ENCODE peak calls at places on chromosomes 12 and 14, in five cellular contexts. K is IMR-90, T is mesenchymal stem cell, L is neuronal stem cell, A is H1. F is an unnamed sample.
A peak's percentile ranks its signal among the peaks of the same experiment; 100 is the strongest.

GRCh38 chr14:40386433-40386832 is 954.2 kb upstream of the FBXO33 start:
- DNase-seq in K (no peak), A (no peak), T (no peak), L (no peak), F (no peak)

GRCh38 chr12:43836455-43836989 is 641 bp downstream of the TMEM117 start:
- DNase-seq in A (no peak), K (peak; percentile 46), L (no peak), T (peak; percentile 61), F (no peak)

GRCh38 chr12:106918746-106919145 is 37.0 kb upstream of the TMEM263 start:
- DNase-seq in K (peak; percentile 8), L (peak; percentile 64), T (peak; percentile 28), A (peak; percentile 25), F (no peak)

GRCh38 chr12:101915856-101916255 is 38.5 kb downstream of the DRAM1 start:
- DNase-seq in L (no peak), T (no peak), A (no peak), K (no peak), F (no peak)

GRCh38 chr12:95802482-95803264 is 12.1 kb upstream of the NTN4 start:
- DNase-seq in K (peak; percentile 93), L (no peak), T (peak; percentile 82), A (no peak), F (peak; percentile 86)

GRCh38 chr12:122064780-122065588 is 13.6 kb upstream of the MLXIP start:
- DNase-seq in T (peak; percentile 96), K (peak; percentile 86), L (no peak), A (no peak), F (no peak)

GRCh38 chr12:89461649-89462612 is 62.7 kb downstream of the GALNT4 start:
- DNase-seq in T (peak; percentile 83), L (no peak), K (peak; percentile 82), A (no peak), F (no peak)

GRCh38 chr12:26701604-26702215 is 131.3 kb downstream of the ITPR2 start:
- DNase-seq in L (peak; percentile 37), A (no peak), K (peak; percentile 70), T (peak; percentile 67), F (no peak)

GRCh38 chr12:122558721-122559641 is 31.9 kb downstream of the KNTC1 start:
- DNase-seq in K (no peak), T (no peak), L (no peak), A (no peak), F (no peak)

GRCh38 chr12:131639270-131639940 is 71.5 kb upstream of the SFSWAP start:
- DNase-seq in T (no peak), L (no peak), A (no peak), K (no peak), F (no peak)

GRCh38 chr14:88612981-88613380 is 50.1 kb downstream of the ZC3H14 start:
- DNase-seq in A (no peak), L (no peak), K (peak; percentile 4), T (no peak), F (no peak)

GRCh38 chr12:126784328-126784921 is 1482.5 kb upstream of the TMEM132C start:
- DNase-seq in A (peak; percentile 58), K (no peak), T (no peak), L (peak; percentile 11), F (peak; percentile 49)

GRCh38 chr14:54669759-54670630 is 103.1 kb downstream of the SAMD4A start:
- DNase-seq in L (no peak), T (peak; percentile 87), A (no peak), K (peak; percentile 85), F (no peak)

GRCh38 chr14:31530136-31530535 is 31.1 kb upstream of the NUBPL start:
- DNase-seq in K (peak; percentile 40), A (no peak), T (peak; percentile 3), L (no peak), F (no peak)

GRCh38 chr14:67241416-67242362 is at the start of gene PALS1:
- DNase-seq in T (peak; percentile 90), A (no peak), L (no peak), K (peak; percentile 88), F (peak; percentile 85)

GRCh38 chr12:6608592-6609311 is 1.6 kb upstream of the CHD4 start:
- DNase-seq in A (no peak), T (no peak), L (no peak), K (no peak), F (peak; percentile 35)

GRCh38 chr12:65615091-65615490 is 209.2 kb upstream of the HMGA2 start:
- DNase-seq in A (no peak), L (no peak), T (peak; percentile 25), K (peak; percentile 98), F (no peak)

GRCh38 chr12:66629138-66629880 is 49.6 kb downstream of the GRIP1 start:
- DNase-seq in K (no peak), A (no peak), T (no peak), L (no peak), F (no peak)

GRCh38 chr12:11797317-11797913 is 147.9 kb downstream of the ETV6 start:
- DNase-seq in T (peak; percentile 40), A (no peak), L (no peak), K (peak; percentile 97), F (peak; percentile 85)

GRCh38 chr14:68771631-68772030 is 21.2 kb downstream of the ZFP36L1 start:
- DNase-seq in K (no peak), T (no peak), L (no peak), A (no peak), F (no peak)

GRCh38 chr12:107344035-107344808 is 250.9 kb upstream of the CRY1 start:
- DNase-seq in L (no peak), T (no peak), A (no peak), K (peak; percentile 81), F (peak; percentile 24)

GRCh38 chr12:10194160-10194559 is 15.3 kb downstream of the TMEM52B start:
- DNase-seq in A (no peak), L (no peak), T (no peak), K (peak; percentile 43), F (peak; percentile 42)

GRCh38 chr12:2286461-2287131 is 233.8 kb downstream of the CACNA1C start:
- DNase-seq in L (no peak), T (peak; percentile 28), K (no peak), A (no peak), F (peak; percentile 87)

GRCh38 chr12:55226523-55226922 is 5.7 kb downstream of the OR10A7 start:
- DNase-seq in T (no peak), K (no peak), L (no peak), A (no peak), F (peak; percentile 15)

GRCh38 chr14:103867523-103867953 is 20.2 kb upstream of the PPP1R13B start:
- DNase-seq in K (no peak), A (no peak), L (no peak), T (no peak), F (no peak)

GRCh38 chr12:92530706-92531105 is 172.1 kb upstream of the PLEKHG7 start:
- DNase-seq in A (no peak), T (no peak), L (no peak), K (no peak), F (no peak)

GRCh38 chr12:69933115-69933552 is 108.1 kb downstream of the MYRFL start:
- DNase-seq in L (no peak), A (peak; percentile 70), T (no peak), K (no peak), F (no peak)

GRCh38 chr14:66163023-66163422 is 323.1 kb upstream of the CCDC196 start:
- DNase-seq in A (no peak), K (no peak), T (no peak), L (no peak), F (no peak)

GRCh38 chr12:57520008-57520726 is at the start of gene DDIT3:
- DNase-seq in A (peak; percentile 96), T (peak; percentile 99), K (peak; percentile 98), L (peak; percentile 99), F (peak; percentile 99)
- H3K4me3 ChIP-seq in A (peak within 1 kb of the TSS; percentile 95), T (peak within 1 kb of the TSS; percentile 66), K (peak within 1 kb of the TSS; percentile 95), L (peak within 1 kb of the TSS; percentile 88), F (peak within 1 kb of the TSS; percentile 84)

DNA sequence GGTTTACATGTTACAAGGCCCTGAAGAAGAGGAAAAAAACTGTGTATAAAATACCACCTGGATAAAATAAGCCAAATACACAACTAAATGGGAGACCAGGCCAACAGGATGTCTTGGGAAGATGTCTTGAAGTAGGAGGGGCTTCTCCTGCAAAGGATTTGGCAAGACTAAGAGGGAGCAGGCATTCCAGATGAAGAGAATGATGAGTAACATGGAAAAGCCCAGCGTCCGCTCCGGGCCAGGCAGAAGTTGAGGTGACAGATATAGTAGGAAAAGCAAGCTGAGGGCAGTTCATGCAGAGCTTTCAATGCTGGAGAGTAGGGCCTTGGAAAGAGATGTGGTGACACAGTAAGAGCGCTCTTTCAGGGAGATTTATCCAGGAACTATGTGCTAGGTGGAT is 16.1 kb upstream of the EIF4B start:
- DNase-seq in A (no peak), T (peak; percentile 38), L (no peak), K (peak; percentile 54), F (no peak)
- H4K91ac ChIP-seq in A (no peak overlapping the region), T (no peak overlapping the region), L (no peak overlapping the region), K (no peak overlapping the region), F (no peak overlapping the region)

GRCh38 chr12:81610955-81611889 is 147.9 kb downstream of the PPFIA2 start:
- DNase-seq in T (no peak), K (peak; percentile 1), L (no peak), A (no peak), F (no peak)
- H3K4me3 ChIP-seq in T (no peak overlapping the region), K (no peak overlapping the region), L (no peak overlapping the region), A (no peak overlapping the region), F (no peak overlapping the region)

GRCh38 chr12:13256705-13257045 is 60.1 kb downstream of the EMP1 start:
- DNase-seq in K (no peak), T (no peak), A (no peak), L (no peak), F (no peak)
- H4K91ac ChIP-seq in K (no peak overlapping the region), T (peak overlapping the region; percentile 44), A (peak overlapping the region; percentile 98), L (peak overlapping the region; percentile 89), F (peak overlapping the region; percentile 38)

DNA sequence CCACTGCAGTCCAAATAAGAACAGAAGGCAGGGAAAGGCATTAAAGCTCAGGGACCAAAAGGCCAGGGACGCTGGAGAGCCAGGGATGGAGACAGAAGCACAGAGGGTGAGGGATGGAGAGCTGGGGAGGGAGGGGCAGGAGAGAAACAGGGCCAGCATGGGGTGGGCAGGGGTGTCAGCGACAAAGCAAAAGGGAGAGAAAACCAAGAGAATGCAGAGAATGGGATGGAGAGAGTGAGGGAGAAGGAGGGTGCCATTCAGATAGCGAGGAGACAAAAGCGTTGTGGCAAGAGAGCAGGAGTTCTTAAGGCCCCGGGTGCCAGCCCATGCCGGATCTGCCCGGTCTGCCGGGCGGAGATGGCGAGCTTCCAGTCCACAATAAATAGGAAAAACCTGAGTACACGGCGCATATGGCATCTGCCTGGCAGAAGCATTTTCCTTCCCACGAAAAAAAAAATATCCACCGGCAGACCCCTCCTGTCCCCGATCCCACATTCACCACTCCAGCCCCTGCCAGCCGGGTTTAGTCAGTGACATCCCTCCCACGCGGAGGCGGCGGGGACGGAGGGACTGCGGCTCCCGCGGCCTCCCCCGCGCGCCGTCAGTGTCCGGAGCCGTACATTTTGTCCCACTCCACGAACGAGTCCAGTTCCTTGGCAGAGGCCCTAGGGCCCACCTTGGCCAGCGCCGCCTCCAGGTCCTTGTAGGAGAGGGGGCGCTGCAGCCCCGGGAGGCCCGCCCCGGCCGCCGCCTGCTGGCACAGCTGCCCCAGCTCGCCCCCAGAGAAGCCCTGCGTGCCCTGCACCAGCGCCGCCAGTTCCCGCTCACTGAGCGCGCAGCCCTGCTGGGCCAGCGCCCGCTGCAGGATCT is 28.4 kb downstream of the FIGNL2 start:
- DNase-seq in T (no peak), K (no peak), L (no peak), A (no peak), F (no peak)
- H3K4me3 ChIP-seq in T (no peak overlapping the region), K (peak overlapping the region; percentile 68), L (no peak overlapping the region), A (peak overlapping the region; percentile 76), F (no peak overlapping the region)

F was measured in trophoblast cell.